ENCODE peak calls at places on chromosome 7, in four cellular contexts. B is HFFc6; E is activated CD8-positive, alpha-beta memory T cell treated with anti-CD3 and anti-CD28 coated beads for 1 hour; N is HS-5. F is an unnamed sample.
A peak's percentile ranks its signal among the peaks of the same experiment; 100 is the strongest.

GRCh38 chr7:90917536-90917935 is 321.4 kb downstream of the CDK14 start:
- DNase-seq in B (no peak), E (no peak), N (no peak), F (no peak)

GRCh38 chr7:94039368-94040065 is 35.4 kb upstream of the BET1 start:
- DNase-seq in E (no peak), N (no peak), B (no peak), F (no peak)

GRCh38 chr7:72544486-72544885 is 132.3 kb upstream of the CALN1 start:
- DNase-seq in E (no peak), B (no peak), N (no peak), F (no peak)

GRCh38 chr7:32102432-32102851 is 32.2 kb upstream of the PDE1C start:
- DNase-seq in B (no peak), E (no peak), N (no peak), F (no peak)

GRCh38 chr7:157056246-157056645 is 45.8 kb upstream of the MNX1 start:
- DNase-seq in E (no peak), B (no peak), N (no peak), F (no peak)

GRCh38 chr7:57400531-57401155 is 49.3 kb upstream of the ZNF716 start:
- DNase-seq in N (no peak), E (no peak), B (no peak), F (no peak)

GRCh38 chr7:81871606-81872265 is 101.9 kb upstream of the HGF start:
- DNase-seq in N (no peak), B (no peak), E (no peak), F (no peak)

GRCh38 chr7:42248579-42248978 is 11.6 kb upstream of the GLI3 start:
- DNase-seq in N (no peak), B (no peak), E (no peak), F (no peak)

GRCh38 chr7:108114117-108114841 is 15.9 kb downstream of the LAMB4 start:
- DNase-seq in N (no peak), B (no peak), E (no peak), F (no peak)

GRCh38 chr7:127437772-127438330 is 45.3 kb upstream of the ZNF800 start:
- DNase-seq in B (peak; percentile 80), E (no peak), N (peak; percentile 54), F (no peak)

GRCh38 chr7:77415822-77416620 is at the start of gene GSAP:
- DNase-seq in N (no peak), E (no peak), B (no peak), F (peak; percentile 59)

GRCh38 chr7:149496642-149497391 is 792 bp downstream of the ZNF746 start:
- DNase-seq in E (peak; percentile 9), N (no peak), B (peak; percentile 11), F (peak; percentile 53)

GRCh38 chr7:8065356-8065813 is 96.8 kb downstream of the GLCCI1 start:
- DNase-seq in E (no peak), N (peak; percentile 64), B (peak; percentile 91), F (no peak)

GRCh38 chr7:121480566-121481335 is 84.6 kb upstream of the FAM3C start:
- DNase-seq in B (no peak), E (no peak), N (no peak), F (no peak)

GRCh38 chr7:44631458-44632115 is 25.2 kb downstream of the OGDH start:
- DNase-seq in E (no peak), N (no peak), B (no peak), F (peak; percentile 64)

GRCh38 chr7:35825984-35826383 is 25.1 kb downstream of the SEPTIN7 start:
- DNase-seq in N (no peak), E (no peak), B (no peak), F (no peak)

GRCh38 chr7:30708983-30709382 is 26.7 kb upstream of the CRHR2 start:
- DNase-seq in E (no peak), N (no peak), B (no peak), F (no peak)

GRCh38 chr7:16465469-16466086 is at the start of gene SOSTDC1:
- DNase-seq in E (no peak), N (no peak), B (no peak), F (no peak)

GRCh38 chr7:149329265-149329664 is 67.3 kb downstream of the ZNF783 start:
- DNase-seq in B (no peak), N (no peak), E (no peak), F (no peak)

GRCh38 chr7:155409980-155410379 is 47.9 kb upstream of the EN2 start:
- DNase-seq in N (no peak), B (no peak), E (no peak), F (no peak)

GRCh38 chr7:142773937-142774744 is 3.4 kb downstream of the PRSS2 start:
- DNase-seq in E (no peak), B (no peak), N (no peak), F (no peak)

GRCh38 chr7:122885583-122886356 is 490 bp downstream of the CADPS2 start:
- DNase-seq in E (no peak), N (peak; percentile 16), B (no peak), F (no peak)

GRCh38 chr7:158827411-158828342 is 1.6 kb downstream of the ESYT2 start:
- DNase-seq in N (no peak), E (no peak), B (peak; percentile 15), F (no peak)

GRCh38 chr7:90835861-90836260 is 239.7 kb downstream of the CDK14 start:
- DNase-seq in N (no peak), E (no peak), B (no peak), F (no peak)

GRCh38 chr7:128041203-128041602 is 10.0 kb upstream of the LRRC4 start:
- DNase-seq in N (no peak), E (no peak), B (peak; percentile 69), F (no peak)

GRCh38 chr7:27102578-27103442 is at the start of gene HOXA2:
- DNase-seq in N (no peak), B (no peak), E (no peak), F (no peak)

GRCh38 chr7:134885967-134886352 is 100.3 kb upstream of the AGBL3 start:
- DNase-seq in N (peak; percentile 35), E (no peak), B (peak; percentile 75), F (no peak)

GRCh38 chr7:150450491-150450992 is at the start of gene GIMAP8:
- DNase-seq in E (no peak), N (no peak), B (no peak), F (peak; percentile 71)

GRCh38 chr7:32879460-32879859 is 12.1 kb downstream of the KBTBD2 start:
- DNase-seq in N (no peak), E (no peak), B (no peak), F (no peak)

GRCh38 chr7:55028011-55028410 is 9.2 kb downstream of the EGFR start:
- DNase-seq in B (no peak), N (no peak), E (no peak), F (no peak)

GRCh38 chr7:148505955-148506354 is 84.6 kb upstream of the C7orf33 start:
- DNase-seq in B (no peak), N (no peak), E (no peak), F (no peak)

GRCh38 chr7:94510582-94511456 is 1.2 kb downstream of the CASD1 start:
- DNase-seq in E (no peak), N (no peak), B (no peak), F (peak; percentile 47)

GRCh38 chr7:7221602-7222038 is 39.3 kb downstream of the C1GALT1 start:
- DNase-seq in B (peak; percentile 73), N (peak; percentile 71), E (no peak), F (no peak)

GRCh38 chr7:45219801-45220200 is 62.2 kb downstream of the RAMP3 start:
- DNase-seq in B (no peak), E (no peak), N (no peak), F (no peak)

GRCh38 chr7:27235387-27236052 is 7.1 kb upstream of the EVX1 start:
- DNase-seq in B (no peak), N (no peak), E (no peak), F (no peak)

GRCh38 chr7:124399941-124400340 is 365.7 kb downstream of the GPR37 start:
- DNase-seq in B (no peak), N (no peak), E (no peak), F (no peak)

F was measured in activated CD4-positive, alpha-beta memory T cell treated with anti-CD3 and anti-CD28 coated beads, Interleukin-2, amount 10 ng/mL, durations not matched to agents 7 days and 5 days.